ENCODE peak calls at places on chromosomes 11 and 22, in eight cellular contexts. X is HFF-Myc, L is NCI-H2029, H is T-cell, S is transverse colon, W is globus pallidus, K is hepatic stellate cell, J is non-pigmented ciliary epithelial cell. N is an unnamed sample.

GRCh38 chr22:31133911-31134310 is 6.4 kb downstream of the PLA2G3 start:
- DNase-seq in X (no peak), W (no peak), J (no peak), H (no peak), S (no peak), K (no peak), L (no peak), N (no peak)

GRCh38 chr11:97110376-97110775 is 720.6 kb downstream of the JRKL start:
- DNase-seq in K (no peak), S (no peak), X (no peak), J (no peak), H (no peak), W (no peak), L (no peak), N (no peak)

GRCh38 chr22:33832558-33833151 is 87.6 kb downstream of the LARGE1 start:
- DNase-seq in W (peak), H (no peak), S (no peak), J (no peak), L (no peak), K (no peak), X (no peak), N (no peak)

GRCh38 chr22:36465232-36466021 is 16.0 kb downstream of the TXN2 start:
- DNase-seq in S (peak), K (peak), H (no peak), W (no peak), L (peak), J (peak), X (no peak), N (no peak)

GRCh38 chr11:74171630-74172465 is 759 bp downstream of the PPME1 start:
- DNase-seq in X (no peak), K (no peak), W (no peak), J (no peak), H (no peak), L (no peak), S (no peak), N (no peak)

GRCh38 chr11:117902001-117902855 is 25.8 kb upstream of the FXYD6 start:
- DNase-seq in J (no peak), L (no peak), H (no peak), W (no peak), K (no peak), X (no peak), S (no peak), N (no peak)

GRCh38 chr11:126793596-126793995 is 207.0 kb downstream of the KIRREL3 start:
- DNase-seq in K (peak), S (no peak), H (no peak), X (no peak), J (no peak), L (no peak), W (no peak), N (no peak)

GRCh38 chr11:122784325-122785155 is 53.8 kb upstream of the CRTAM start:
- DNase-seq in L (no peak), J (peak), S (no peak), H (no peak), W (no peak), X (peak), K (peak), N (no peak)

GRCh38 chr11:128582496-128583366 is 4.6 kb downstream of the ETS1 start:
- DNase-seq in K (peak), S (no peak), W (no peak), X (peak), J (peak), L (peak), H (no peak), N (no peak)

GRCh38 chr22:37095113-37095512 is 14.4 kb downstream of the TMPRSS6 start:
- DNase-seq in K (no peak), J (no peak), S (no peak), W (no peak), H (no peak), X (no peak), L (no peak), N (no peak)

GRCh38 chr11:28228196-28228595 is 120.0 kb downstream of the METTL15 start:
- DNase-seq in W (no peak), K (peak), L (no peak), H (no peak), X (no peak), S (no peak), J (no peak), N (no peak)

GRCh38 chr11:65777241-65777640 is 3.5 kb downstream of the AP5B1 start:
- DNase-seq in W (no peak), L (no peak), X (no peak), S (no peak), K (no peak), J (no peak), H (no peak), N (no peak)

N was measured in DMS79.